ENCODE peak calls at places on chromosomes 11 and 22, in seven cellular contexts. B, A, Q, N, V, J and U are unnamed samples.

GRCh38 chr11:131980878-131981668 is 610.7 kb downstream of the NTM start:
- DNase-seq in B (no peak), A (no peak), Q (no peak), N (no peak), V (no peak), J (no peak), U (no peak)

GRCh38 chr22:37057796-37058510 is 6.4 kb downstream of the KCTD17 start:
- DNase-seq in B (no peak), A (no peak), Q (no peak), N (no peak), V (no peak), J (no peak), U (no peak)

GRCh38 chr11:1299621-1300020 is 9.8 kb downstream of the TOLLIP start:
- DNase-seq in B (peak), A (peak), Q (no peak), N (no peak), V (no peak), J (no peak), U (no peak)

GRCh38 chr22:36160499-36160942 is at the start of gene APOL3:
- DNase-seq in B (no peak), A (peak), Q (peak), N (no peak), V (peak), J (no peak), U (peak)

GRCh38 chr11:79363861-79364378 is 76.9 kb downstream of the TENM4 start:
- DNase-seq in B (no peak), A (no peak), Q (peak), N (no peak), V (no peak), J (no peak), U (peak)

GRCh38 chr11:43765194-43765593 is 84.7 kb downstream of the HSD17B12 start:
- DNase-seq in B (no peak), A (no peak), Q (no peak), N (no peak), V (no peak), J (no peak), U (no peak)

GRCh38 chr11:7490535-7490934 is 5.2 kb downstream of the OLFML1 start:
- DNase-seq in B (no peak), A (no peak), Q (no peak), N (no peak), V (no peak), J (no peak), U (no peak)

GRCh38 chr22:17971711-17972110 is 52.6 kb downstream of the MICAL3 start:
- DNase-seq in B (no peak), A (no peak), Q (no peak), N (no peak), V (no peak), J (no peak), U (no peak)

GRCh38 chr11:26958005-26958404 is 35.9 kb upstream of the FIBIN start:
- DNase-seq in B (no peak), A (no peak), Q (no peak), N (no peak), V (no peak), J (no peak), U (no peak)

GRCh38 chr11:121417607-121418006 is 34.5 kb upstream of the SORL1 start:
- DNase-seq in B (no peak), A (no peak), Q (no peak), N (no peak), V (no peak), J (no peak), U (no peak)